ENCODE peak calls at places on chromosomes 2 and 18, in six cellular contexts. H, N, C, O, K and L are unnamed samples.

GRCh38 chr2:70143314-70144150 is 47.3 kb downstream of the C2orf42 start:
- DNase-seq in H (no peak), N (no peak), C (peak; percentile 61), O (no peak), K (peak; percentile 69), L (peak; percentile 54)

GRCh38 chr18:65592419-65592818 is 158.4 kb upstream of the CDH7 start:
- DNase-seq in H (no peak), N (no peak), C (no peak), O (peak; percentile 31), K (no peak), L (no peak)

GRCh38 chr2:235135990-235136561 is 184.3 kb downstream of the SH3BP4 start:
- DNase-seq in H (peak; percentile 71), N (peak; percentile 57), C (peak; percentile 76), O (no peak), K (peak; percentile 56), L (no peak)

GRCh38 chr2:216967889-216968288 is 108.0 kb upstream of the TNP1 start:
- DNase-seq in H (no peak), N (no peak), C (no peak), O (no peak), K (no peak), L (no peak)

GRCh38 chr18:49944681-49945080 is 131.3 kb upstream of the ACAA2 start:
- DNase-seq in H (no peak), N (no peak), C (no peak), O (no peak), K (no peak), L (no peak)

GRCh38 chr2:195596840-195597239 is 60.2 kb upstream of the SLC39A10 start:
- DNase-seq in H (no peak), N (no peak), C (no peak), O (no peak), K (no peak), L (no peak)

GRCh38 chr2:55130849-55131248 is 80.6 kb upstream of the RTN4 start:
- DNase-seq in H (no peak), N (no peak), C (no peak), O (no peak), K (no peak), L (no peak)

GRCh38 chr18:33183136-33183535 is 257.4 kb downstream of the CCDC178 start:
- DNase-seq in H (no peak), N (no peak), C (no peak), O (no peak), K (no peak), L (no peak)

GRCh38 chr2:140234176-140234575 is 1454.0 kb upstream of the NXPH2 start:
- DNase-seq in H (no peak), N (no peak), C (no peak), O (no peak), K (no peak), L (no peak)